ENCODE peak calls at places on chromosomes 16 and 17, in five cellular contexts. V is left lung, K is cardiac fibroblast, B is MM.1S, G is mucosa of descending colon. O is an unnamed sample.

GRCh38 chr17:37820313-37821024 is 75.6 kb upstream of the HNF1B start:
- DNase-seq in V (no peak), B (peak; percentile 86), G (no peak), K (no peak), O (no peak)

GRCh38 chr16:17166095-17166494 is 304.7 kb downstream of the XYLT1 start:
- DNase-seq in G (no peak), V (no peak), B (no peak), K (peak; percentile 7), O (no peak)

GRCh38 chr17:378068-378467 is 25.5 kb upstream of the RPH3AL start:
- DNase-seq in B (no peak), V (no peak), K (no peak), G (no peak), O (no peak)

GRCh38 chr17:76376318-76377133 is 7.9 kb upstream of the SPHK1 start:
- DNase-seq in B (no peak), G (no peak), V (no peak), K (peak; percentile 41), O (no peak)

GRCh38 chr16:6382787-6383515 is 949.7 kb upstream of the RBFOX1 start:
- DNase-seq in V (no peak), B (no peak), K (no peak), G (no peak), O (no peak)

GRCh38 chr17:38417210-38417951 is 10.9 kb upstream of the ARHGAP23 start:
- DNase-seq in G (no peak), K (no peak), B (no peak), V (no peak), O (no peak)

GRCh38 chr16:2333772-2334379 is 6.7 kb downstream of the ABCA3 start:
- DNase-seq in K (peak; percentile 8), G (no peak), V (no peak), B (no peak), O (no peak)

GRCh38 chr16:65336169-65336568 is 214.3 kb upstream of the CDH11 start:
- DNase-seq in B (no peak), G (no peak), K (peak; percentile 73), V (no peak), O (no peak)

GRCh38 chr17:47368262-47368661 is 44.5 kb downstream of the EFCAB13 start:
- DNase-seq in B (no peak), G (no peak), V (no peak), K (no peak), O (no peak)

GRCh38 chr16:15952265-15952711 is 2.9 kb downstream of the ABCC1 start:
- DNase-seq in K (no peak), G (no peak), B (no peak), V (no peak), O (no peak)

GRCh38 chr16:49492090-49492801 is 118.6 kb downstream of the C16orf78 start:
- DNase-seq in B (peak; percentile 37), G (no peak), V (peak; percentile 31), K (peak; percentile 9), O (no peak)

GRCh38 chr17:61720016-61720795 is 129.2 kb upstream of the NACA2 start:
- DNase-seq in K (no peak), V (no peak), G (no peak), B (no peak), O (no peak)

GRCh38 chr17:40281663-40282062 is 6.0 kb upstream of the CDC6 start:
- DNase-seq in G (no peak), B (no peak), V (no peak), K (no peak), O (no peak)

GRCh38 chr16:31185339-31185738 is 5.4 kb downstream of the FUS start:
- DNase-seq in B (no peak), V (no peak), G (no peak), K (no peak), O (no peak)

GRCh38 chr16:31184888-31185287 is 4.9 kb downstream of the FUS start:
- DNase-seq in V (no peak), K (no peak), G (no peak), B (no peak), O (no peak)

GRCh38 chr16:31186176-31186575 is 6.2 kb downstream of the FUS start:
- DNase-seq in V (no peak), G (no peak), B (no peak), K (no peak), O (no peak)

GRCh38 chr16:31182391-31182790 is 2.5 kb downstream of the FUS start:
- DNase-seq in V (no peak), G (no peak), K (no peak), B (no peak), O (no peak)

DNA sequence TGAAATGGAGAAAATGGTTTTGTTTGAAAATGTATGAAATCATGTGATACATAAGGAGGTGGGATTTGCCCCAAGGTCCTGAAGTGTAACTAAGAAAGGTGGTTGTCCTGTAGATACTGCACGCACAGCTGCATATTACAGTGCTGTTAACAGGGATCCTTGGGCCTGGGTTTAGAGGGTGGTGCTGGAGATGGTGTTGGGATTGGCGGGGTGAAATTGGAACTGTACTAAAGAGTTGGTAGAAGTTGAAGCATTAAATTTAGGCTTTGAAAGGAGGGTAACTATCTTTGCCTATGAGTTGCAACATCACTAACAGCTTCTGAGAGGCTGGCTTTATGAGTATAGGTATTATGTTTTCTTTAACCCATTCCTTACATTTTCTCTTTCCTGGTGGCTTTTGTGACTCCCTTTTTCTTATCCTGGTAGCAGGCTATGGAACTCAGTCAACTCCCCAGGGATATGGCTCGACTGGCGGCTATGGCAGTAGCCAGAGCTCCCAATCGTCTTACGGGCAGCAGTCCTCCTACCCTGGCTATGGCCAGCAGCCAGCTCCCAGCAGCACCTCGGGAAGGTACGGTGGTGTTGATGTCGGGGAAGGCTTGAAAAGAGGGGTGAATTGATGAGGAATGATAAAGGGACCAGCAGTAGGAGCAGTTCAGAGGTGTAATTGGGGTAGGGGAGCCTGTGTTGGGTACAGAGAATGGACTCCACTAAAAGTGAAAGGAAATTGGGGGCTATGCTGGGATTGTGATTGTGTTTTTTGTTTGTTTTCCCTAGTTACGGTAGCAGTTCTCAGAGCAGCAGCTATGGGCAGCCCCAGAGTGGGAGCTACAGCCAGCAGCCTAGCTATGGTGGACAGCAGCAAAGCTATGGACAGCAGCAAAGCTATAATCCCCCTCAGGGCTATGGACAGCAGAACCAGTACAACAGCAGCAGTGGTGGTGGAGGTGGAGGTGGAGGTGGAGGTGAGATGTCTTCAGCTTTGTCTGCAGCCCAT is 3.8 kb downstream of the FUS start:
- DNase-seq in V (no peak), K (no peak), G (no peak), B (no peak), O (no peak)
- H3K4me3 ChIP-seq in V (no peak overlapping the region), K (peak overlapping the region; percentile 10), G (no peak overlapping the region), B (no peak overlapping the region), O (no peak overlapping the region)

DNA sequence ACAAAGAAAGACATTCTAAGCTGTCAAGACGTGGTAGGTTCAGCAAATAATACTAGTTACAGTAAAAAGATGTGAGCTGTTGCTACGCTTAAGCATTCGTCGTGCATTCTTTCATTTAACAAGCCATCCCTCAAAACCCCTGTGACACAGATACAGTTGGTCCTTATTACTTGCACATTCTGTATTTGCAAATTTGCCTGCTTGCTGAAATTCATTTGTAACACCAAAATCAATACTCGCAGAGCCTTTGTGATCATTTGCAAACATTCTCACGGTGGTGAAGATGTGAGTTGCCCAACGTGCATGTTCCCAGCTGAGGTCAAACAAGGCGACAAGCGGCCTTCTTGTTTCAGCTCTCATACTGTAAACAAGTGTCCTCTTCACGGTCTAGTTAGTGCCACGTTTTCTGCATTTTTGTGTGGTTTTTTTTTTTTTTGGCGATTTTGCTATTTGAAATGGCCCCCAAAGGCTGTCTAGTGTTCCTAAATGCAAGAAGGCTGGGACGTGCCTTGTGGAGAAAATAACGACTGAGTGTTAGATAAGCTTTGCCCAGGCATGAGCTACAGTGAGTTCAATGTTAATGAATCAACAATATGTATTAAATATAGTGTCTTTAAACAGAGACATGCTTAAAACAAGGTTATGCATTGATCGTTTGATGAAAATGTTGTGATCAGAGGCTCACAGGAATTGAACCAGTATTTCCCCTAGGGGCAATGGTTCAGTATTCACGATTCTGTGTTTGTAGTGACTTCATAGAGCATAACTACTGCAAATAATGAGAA is 84.1 kb downstream of the RAB11FIP4 start:
- DNase-seq in V (no peak), G (no peak), B (no peak), K (no peak), O (no peak)
- TF ChIP-seq CTCF in V (no peak), G (no peak), B (no peak), K (no peak), O (no peak)

GRCh38 chr16:83900611-83901010 is 1.7 kb downstream of the MLYCD start:
- DNase-seq in K (no peak), B (no peak), V (no peak), G (no peak), O (no peak)

GRCh38 chr16:83898463-83899271 is at the start of gene MLYCD:
- DNase-seq in K (peak; percentile 59), V (peak; percentile 90), G (peak; percentile 90), B (peak; percentile 68), O (peak; percentile 51)

GRCh38 chr16:83899272-83899897 is 470 bp downstream of the MLYCD start:
- DNase-seq in G (peak; percentile 78), V (peak; percentile 54), K (peak; percentile 59), B (peak; percentile 20), O (no peak)

GRCh38 chr16:83899978-83900377 is 1.1 kb downstream of the MLYCD start:
- DNase-seq in V (no peak), B (no peak), G (no peak), K (no peak), O (no peak)

DNA sequence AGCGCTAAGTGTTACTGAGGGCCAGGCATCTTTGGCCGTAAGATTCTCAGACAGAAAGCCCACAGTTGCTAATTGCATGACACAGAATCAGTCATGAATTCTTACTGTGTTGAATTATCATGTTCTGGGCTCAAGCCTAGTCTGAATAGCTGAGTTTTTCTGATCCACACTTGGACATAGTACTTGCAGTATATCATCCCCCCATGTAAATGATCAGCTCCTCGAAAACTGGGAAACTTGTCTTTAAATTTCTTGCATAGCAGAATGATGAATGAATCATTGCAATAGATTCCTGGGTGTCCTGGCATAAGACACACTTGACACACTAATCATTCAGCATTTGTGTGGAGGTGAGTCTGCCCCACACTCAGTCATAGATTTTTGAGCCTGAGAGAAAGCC is 2.2 kb downstream of the MLYCD start:
- DNase-seq in V (no peak), K (peak; percentile 29), B (no peak), G (no peak), O (no peak)
- H3K4me3 ChIP-seq in V (no peak overlapping the region), K (no peak overlapping the region), B (no peak overlapping the region), G (no peak overlapping the region), O (peak overlapping the region; percentile 54)

GRCh38 chr16:79184464-79184863 is 416.1 kb downstream of the MAF start:
- DNase-seq in G (no peak), V (no peak), B (no peak), K (no peak), O (no peak)
- TF ChIP-seq CTCF in G (no peak), V (no peak), B (no peak), K (no peak), O (no peak)

GRCh38 chr17:31388351-31388750 is 3.1 kb upstream of the RAB11FIP4 start:
- DNase-seq in B (no peak), G (no peak), K (no peak), V (no peak), O (no peak)

GRCh38 chr17:31389673-31390381 is 1.6 kb upstream of the RAB11FIP4 start:
- DNase-seq in B (no peak), K (no peak), G (no peak), V (no peak), O (no peak)

GRCh38 chr17:31387438-31387837 is 4.0 kb upstream of the RAB11FIP4 start:
- DNase-seq in B (no peak), K (no peak), V (no peak), G (no peak), O (no peak)

GRCh38 chr17:31390426-31390747 is 1.1 kb upstream of the RAB11FIP4 start:
- DNase-seq in V (no peak), G (no peak), K (no peak), B (no peak), O (no peak)

GRCh38 chr17:31388770-31389672 is 2.5 kb upstream of the RAB11FIP4 start:
- DNase-seq in V (no peak), G (no peak), K (no peak), B (peak; percentile 35), O (no peak)
- H3K4me3 ChIP-seq in V (no peak overlapping the region), G (no peak overlapping the region), K (no peak overlapping the region), B (no peak overlapping the region), O (no peak overlapping the region)

GRCh38 chr16:20624205-20624604 is 48.0 kb upstream of the ACSM2B start:
- DNase-seq in B (no peak), G (no peak), K (no peak), V (no peak), O (no peak)
- TF ChIP-seq CTCF in B (no peak), G (no peak), K (no peak), V (no peak), O (no peak)

O was measured in retinal pigment epithelial cell.